ENCODE peak calls at places on chromosomes 5 and 9, in five cellular contexts. H, E, T, B and F are unnamed samples.

GRCh38 chr5:137114529-137114928 is 384.6 kb downstream of the SPOCK1 start:
- DNase-seq in B (peak), E (no peak), T (no peak), H (peak), F (no peak)

GRCh38 chr5:39076757-39077475 is 2.7 kb upstream of the RICTOR start:
- DNase-seq in T (peak), B (no peak), H (peak), E (no peak), F (no peak)

GRCh38 chr5:132658383-132659302 is 670 bp downstream of the IL13 start:
- DNase-seq in H (no peak), E (no peak), T (no peak), B (no peak), F (no peak)

GRCh38 chr5:40960027-40960426 is 50.7 kb downstream of the C7 start:
- DNase-seq in B (no peak), E (no peak), T (no peak), H (no peak), F (no peak)

GRCh38 chr9:133238851-133239532 is 29.9 kb upstream of the OBP2B start:
- DNase-seq in E (no peak), T (no peak), B (peak), H (peak), F (no peak)

GRCh38 chr5:178993236-178993765 is 1.8 kb downstream of the GRM6 start:
- DNase-seq in E (no peak), H (no peak), B (no peak), T (no peak), F (no peak)

GRCh38 chr9:37952731-37953130 is 48.8 kb upstream of the SLC25A51 start:
- DNase-seq in B (no peak), T (no peak), E (no peak), H (no peak), F (no peak)

GRCh38 chr5:32217886-32218396 is 43.8 kb upstream of the GOLPH3 start:
- DNase-seq in H (peak), B (no peak), E (no peak), T (no peak), F (peak)

GRCh38 chr5:134566181-134566740 is 40.8 kb downstream of the JADE2 start:
- DNase-seq in H (no peak), E (no peak), B (no peak), T (no peak), F (no peak)

GRCh38 chr5:87944553-87945320 is 323.9 kb downstream of the TMEM161B start:
- DNase-seq in H (no peak), B (no peak), T (no peak), E (no peak), F (peak)

GRCh38 chr5:178670486-178670885 is 43.6 kb upstream of the CLK4 start:
- DNase-seq in E (no peak), B (no peak), T (no peak), H (no peak), F (no peak)

GRCh38 chr9:136787690-136788400 is 3.3 kb upstream of the TMEM141 start:
- DNase-seq in E (no peak), B (peak), T (no peak), H (peak), F (peak)

GRCh38 chr9:70802758-70803436 is 318.5 kb downstream of the TRPM3 start:
- DNase-seq in H (no peak), T (no peak), E (no peak), B (no peak), F (no peak)

GRCh38 chr9:426264-426663 is 211.6 kb downstream of the DOCK8 start:
- DNase-seq in E (no peak), B (no peak), H (no peak), T (no peak), F (no peak)

GRCh38 chr9:129806126-129806525 is 3.1 kb downstream of the TOR1B start:
- DNase-seq in B (no peak), H (no peak), T (no peak), E (no peak), F (no peak)

GRCh38 chr5:65625743-65626142 is 916 bp downstream of the SHLD3 start:
- DNase-seq in B (no peak), T (no peak), E (no peak), H (peak), F (no peak)

GRCh38 chr5:98769256-98770157 is 4.0 kb upstream of the RGMB start:
- DNase-seq in B (peak), H (no peak), T (no peak), E (no peak), F (peak)

GRCh38 chr5:27140831-27141230 is 102.4 kb upstream of the CDH9 start:
- DNase-seq in E (no peak), T (no peak), H (no peak), B (no peak), F (no peak)

GRCh38 chr9:113519401-113520108 is 56.0 kb downstream of the RGS3 start:
- DNase-seq in B (no peak), T (no peak), H (no peak), E (no peak), F (no peak)

GRCh38 chr9:107875571-107875980 is 386.0 kb upstream of the KLF4 start:
- DNase-seq in H (no peak), T (no peak), B (no peak), E (no peak), F (no peak)

GRCh38 chr9:130854086-130854485 is 19.0 kb downstream of the ABL1 start:
- DNase-seq in T (no peak), E (no peak), B (no peak), H (peak), F (peak)

GRCh38 chr5:52831776-52832511 is 44.2 kb downstream of the ITGA1 start:
- DNase-seq in H (no peak), B (no peak), T (no peak), E (no peak), F (no peak)

GRCh38 chr5:60830581-60831127 is 13.4 kb downstream of the ELOVL7 start:
- DNase-seq in E (no peak), B (no peak), T (no peak), H (no peak), F (no peak)

GRCh38 chr9:110114888-110115259 is 93.1 kb downstream of the C9orf152 start:
- DNase-seq in H (no peak), T (no peak), B (no peak), E (no peak), F (no peak)

GRCh38 chr5:90227688-90228087 is 181.9 kb downstream of the CETN3 start:
- DNase-seq in E (no peak), T (no peak), B (no peak), H (no peak), F (no peak)

GRCh38 chr5:175691761-175692160 is 33.9 kb downstream of the HRH2 start:
- DNase-seq in B (no peak), E (no peak), T (no peak), H (no peak), F (peak)

GRCh38 chr9:116207371-116208111 is 54.0 kb downstream of the PAPPA start:
- DNase-seq in B (no peak), E (no peak), H (no peak), T (no peak), F (no peak)

GRCh38 chr9:116212986-116213672 is 59.5 kb downstream of the PAPPA start:
- DNase-seq in T (no peak), H (no peak), E (no peak), B (no peak), F (no peak)

GRCh38 chr9:116209406-116210116 is 56.0 kb downstream of the PAPPA start:
- DNase-seq in H (no peak), B (no peak), T (no peak), E (no peak), F (no peak)

GRCh38 chr9:116204252-116204882 is 50.8 kb downstream of the PAPPA start:
- DNase-seq in B (no peak), H (no peak), T (no peak), E (no peak), F (no peak)

GRCh38 chr9:116208417-116209232 is 55.0 kb downstream of the PAPPA start:
- DNase-seq in B (no peak), H (no peak), T (no peak), E (no peak), F (no peak)
- TF ChIP-seq CTCF in B (peak), H (no peak), T (no peak), E (no peak), F (no peak)

GRCh38 chr9:83000765-83001164 is 62.2 kb downstream of the RASEF start:
- DNase-seq in E (no peak), B (no peak), T (no peak), H (no peak), F (no peak)

GRCh38 chr9:82997471-82998140 is 65.3 kb downstream of the RASEF start:
- DNase-seq in B (peak), E (no peak), T (no peak), H (no peak), F (no peak)

GRCh38 chr9:83005963-83006362 is 57.0 kb downstream of the RASEF start:
- DNase-seq in B (no peak), E (peak), T (no peak), H (no peak), F (no peak)

GRCh38 chr9:83006378-83006777 is 56.6 kb downstream of the RASEF start:
- DNase-seq in B (no peak), H (no peak), E (no peak), T (peak), F (no peak)

GRCh38 chr9:83002329-83002728 is 60.6 kb downstream of the RASEF start:
- DNase-seq in T (no peak), H (no peak), B (no peak), E (no peak), F (no peak)
- TF ChIP-seq POLR2AphosphoS5 in T (no peak), H (no peak), B (no peak), E (no peak), F (no peak)

DNA sequence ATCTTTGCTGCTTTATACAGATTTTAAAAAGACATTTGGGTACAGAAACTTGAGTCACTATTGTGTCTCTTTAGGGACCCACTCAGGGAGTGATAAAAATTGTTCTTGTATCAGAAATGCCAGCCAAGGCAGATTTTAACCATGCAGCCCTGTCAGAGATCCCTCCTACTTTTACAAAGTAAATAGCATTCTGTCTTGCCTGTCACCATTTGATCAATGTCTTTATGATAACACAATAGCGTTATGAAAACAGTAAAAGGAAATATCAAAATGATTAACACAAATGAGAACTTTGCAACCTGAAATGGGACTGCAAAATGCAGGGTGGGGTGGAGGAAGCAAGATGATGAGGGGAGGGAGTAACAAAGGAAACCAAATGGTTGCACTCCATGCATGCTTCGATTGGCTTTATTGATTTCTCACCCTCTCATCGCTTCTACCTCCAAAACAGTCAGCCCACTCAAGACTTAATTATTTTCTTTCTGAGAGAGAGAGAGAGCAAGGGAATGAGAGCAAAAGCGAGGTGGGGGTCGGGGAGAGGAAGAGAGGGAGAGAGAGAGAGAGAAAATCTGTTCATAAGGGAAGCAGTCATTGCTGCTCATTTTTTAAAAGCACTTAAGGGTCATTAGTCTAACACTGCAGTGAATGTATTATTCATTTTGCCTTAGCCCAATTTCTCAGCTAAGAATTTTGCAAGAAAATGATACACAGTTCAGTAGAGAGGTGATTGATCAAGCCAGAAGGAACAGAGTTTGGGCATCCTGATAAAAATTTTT is 576.5 kb downstream of the CSNK1G3 start:
- DNase-seq in B (no peak), H (no peak), T (no peak), E (no peak), F (no peak)
- TF ChIP-seq EP300 in B (no peak), H (no peak), T (no peak), E (no peak), F (no peak)

DNA sequence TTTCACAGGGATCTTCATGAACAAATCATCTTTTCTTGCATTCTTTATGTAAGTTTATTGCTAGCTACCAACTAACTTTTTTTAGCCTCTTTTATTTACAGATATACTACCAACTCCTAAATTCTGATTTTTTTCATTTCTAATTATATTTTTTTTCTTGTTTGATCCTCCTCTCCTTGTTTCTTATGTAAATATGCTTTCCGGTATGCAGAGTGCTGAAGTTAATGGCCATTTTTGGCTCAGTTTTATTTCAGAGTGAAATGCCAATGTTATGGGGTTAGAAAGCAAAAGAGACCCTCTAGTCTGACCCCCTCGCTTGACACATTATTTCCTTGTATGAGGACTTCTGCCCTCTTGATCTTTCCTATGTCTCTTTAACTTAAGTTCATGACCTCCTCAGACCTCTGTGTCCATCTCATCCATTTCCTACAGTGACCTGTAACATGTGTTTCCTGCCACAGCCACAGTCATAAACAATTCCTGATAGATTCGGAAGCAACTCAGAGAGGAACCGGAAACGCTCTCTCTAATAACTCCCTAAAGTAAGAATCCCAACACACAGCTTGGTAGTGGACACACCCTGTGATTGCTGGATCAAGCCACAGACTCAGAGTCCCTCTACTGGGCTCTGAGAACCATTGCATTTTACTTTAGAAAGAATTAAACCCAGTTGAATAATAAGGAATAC is 42.9 kb upstream of the AFAP1L1 start:
- DNase-seq in B (peak), H (peak), T (no peak), E (no peak), F (peak)
- TF ChIP-seq CTCF in B (peak), H (peak), T (no peak), E (peak), F (peak)

GRCh38 chr9:84123648-84124406 is 143.2 kb downstream of the RMI1 start:
- DNase-seq in T (peak), H (peak), E (no peak), B (no peak), F (no peak)
- TF ChIP-seq POLR2AphosphoS5 in T (no peak), H (no peak), E (no peak), B (no peak), F (no peak)

DNA sequence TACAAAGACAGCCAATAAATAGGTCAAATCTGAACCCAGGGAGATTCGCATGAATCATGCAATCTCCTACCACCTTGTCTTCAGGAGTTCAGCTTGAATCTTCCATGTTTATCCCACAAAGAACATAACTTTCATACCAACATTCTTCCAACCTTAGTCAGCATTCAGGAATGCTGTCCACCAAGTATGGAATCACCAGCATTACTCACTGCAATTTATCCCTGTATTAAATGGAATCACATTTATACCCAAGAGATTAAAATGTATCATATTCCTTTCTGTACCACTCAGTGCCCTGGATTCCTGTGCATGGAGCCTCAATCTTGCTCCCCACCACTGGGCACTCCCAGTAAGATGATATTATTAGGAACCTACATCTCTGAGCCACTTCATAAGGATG is 162.6 kb downstream of the GLIS3 start:
- DNase-seq in E (no peak), H (no peak), T (no peak), B (no peak), F (no peak)
- TF ChIP-seq EP300 in E (no peak), H (no peak), T (no peak), B (peak), F (no peak)

GRCh38 chr9:68780377-68780707 is 75.3 kb downstream of the PIP5K1B start:
- DNase-seq in T (no peak), H (no peak), B (no peak), E (no peak), F (no peak)
- TF ChIP-seq CTCF in T (no peak), H (no peak), B (no peak), E (no peak), F (no peak)